ENCODE peak calls at places on chromosomes 3 and 15, in five cellular contexts. S, C, P, T and N are unnamed samples.

GRCh38 chr3:57127849-57128566 is 37.1 kb downstream of the IL17RD start:
- DNase-seq in T (peak; percentile 14), S (no peak), C (no peak), P (peak; percentile 11), N (peak; percentile 43)

GRCh38 chr3:31680072-31680870 is 147.5 kb downstream of the STT3B start:
- DNase-seq in T (no peak), P (peak; percentile 61), S (no peak), C (no peak), N (no peak)

GRCh38 chr3:72776-73175 is 123.8 kb upstream of the CHL1 start:
- DNase-seq in P (peak; percentile 4), S (no peak), T (no peak), C (no peak), N (no peak)

GRCh38 chr3:43373588-43373935 is 87.2 kb downstream of the SNRK start:
- DNase-seq in S (no peak), P (peak; percentile 25), C (no peak), T (peak; percentile 75), N (no peak)

GRCh38 chr3:172666181-172666872 is 44.5 kb downstream of the NCEH1 start:
- DNase-seq in T (peak; percentile 25), C (no peak), S (no peak), P (peak; percentile 58), N (no peak)

GRCh38 chr3:52225452-52226228 is at the start of gene TLR9:
- DNase-seq in C (peak; percentile 52), S (no peak), T (no peak), P (no peak), N (no peak)

GRCh38 chr3:46946856-46947544 is 29.5 kb downstream of the CCDC12 start:
- DNase-seq in C (no peak), P (peak; percentile 44), S (no peak), T (peak; percentile 30), N (no peak)

GRCh38 chr15:72864681-72865080 is 81.1 kb upstream of the ADPGK start:
- DNase-seq in S (no peak), C (no peak), T (no peak), P (no peak), N (no peak)

GRCh38 chr3:297585-297984 is 101.0 kb downstream of the CHL1 start:
- DNase-seq in P (no peak), C (no peak), T (no peak), S (no peak), N (peak; percentile 9)

GRCh38 chr3:177141899-177142651 is 55.2 kb downstream of the TBL1XR1 start:
- DNase-seq in P (no peak), T (no peak), S (no peak), C (peak; percentile 42), N (no peak)

GRCh38 chr3:113758389-113759029 is 11.7 kb downstream of the ATP6V1A start:
- DNase-seq in S (no peak), P (peak; percentile 72), T (peak; percentile 79), C (no peak), N (no peak)

GRCh38 chr15:73948982-73949381 is 22.7 kb downstream of the LOXL1 start:
- DNase-seq in C (no peak), S (no peak), P (no peak), T (no peak), N (no peak)

DNA sequence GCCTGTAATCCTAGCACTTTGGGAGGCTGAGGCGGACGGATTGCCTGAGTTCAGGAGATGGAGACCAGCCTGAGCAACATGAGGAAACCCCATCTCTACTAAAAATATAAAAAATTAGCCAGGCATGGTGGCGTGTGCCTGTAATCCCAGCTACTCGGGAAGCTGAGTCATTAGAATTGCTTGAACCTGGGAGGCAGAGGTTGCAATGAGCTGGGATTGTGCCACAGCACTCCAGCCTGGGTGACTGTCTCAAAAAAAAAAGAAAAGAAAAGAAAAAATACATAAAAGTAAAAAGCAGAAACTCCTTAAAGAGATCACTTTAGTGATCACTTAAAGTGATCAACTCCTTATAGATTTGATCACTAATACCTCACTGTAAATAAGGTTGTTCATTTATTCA is 78.0 kb downstream of the GMPS start:
- DNase-seq in C (no peak), S (no peak), T (peak; percentile 64), P (peak; percentile 32), N (no peak)
- TF ChIP-seq CTCF in C (no peak), S (no peak), T (no peak), P (no peak), N (no peak)

GRCh38 chr3:9808345-9809037 is 1.6 kb upstream of the TTLL3 start:
- DNase-seq in C (peak; percentile 45), S (no peak), T (peak; percentile 48), P (peak; percentile 45), N (peak; percentile 57)
- TF ChIP-seq CTCF in C (peak; percentile 37), S (no peak), T (peak; percentile 31), P (peak; percentile 42), N (peak; percentile 48)

DNA sequence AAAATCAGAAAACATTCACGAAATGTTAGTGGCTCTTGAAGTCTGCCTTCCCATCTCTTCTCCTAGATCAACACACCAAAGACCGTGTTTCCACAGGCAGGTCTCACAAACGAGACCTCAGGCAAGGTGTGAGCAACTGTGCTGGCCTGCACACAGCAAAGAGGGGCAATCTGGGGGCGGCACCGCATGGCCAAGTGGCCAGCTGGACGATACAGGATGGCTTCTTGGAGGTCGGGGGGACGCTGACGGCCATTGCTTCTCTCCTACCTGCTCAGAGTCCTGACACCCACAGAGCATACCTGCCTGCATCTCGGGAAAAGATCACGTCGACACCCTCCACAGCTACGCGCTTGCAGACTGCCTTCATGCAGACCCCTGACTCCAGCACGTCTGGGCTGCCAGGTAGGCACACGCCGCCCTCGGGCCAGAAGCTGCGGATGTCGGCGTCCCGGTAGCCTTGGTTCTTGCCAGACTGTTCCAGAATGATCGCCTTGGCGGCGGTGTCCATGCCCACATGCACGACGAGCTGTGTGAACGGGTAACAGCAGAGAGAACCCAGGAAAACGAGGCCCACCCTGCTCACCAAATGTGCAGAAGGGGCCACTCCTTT is 38.4 kb downstream of the PGPEP1L start:
- DNase-seq in S (no peak), T (no peak), C (no peak), P (no peak), N (no peak)
- TF ChIP-seq CTCF in S (no peak), T (no peak), C (no peak), P (no peak), N (no peak)

GRCh38 chr3:65401359-65401810 is 637.3 kb downstream of the MAGI1 start:
- DNase-seq in P (peak; percentile 24), S (no peak), C (no peak), T (no peak), N (no peak)
- TF ChIP-seq CTCF in P (no peak), S (no peak), C (no peak), T (no peak), N (no peak)

GRCh38 chr15:88542342-88542733 is 4.1 kb downstream of the DET1 start:
- DNase-seq in S (no peak), T (peak; percentile 26), P (no peak), C (no peak), N (no peak)

GRCh38 chr15:88541709-88542341 is 4.7 kb downstream of the DET1 start:
- DNase-seq in P (no peak), S (no peak), C (no peak), T (no peak), N (no peak)

GRCh38 chr15:88543065-88543776 is 3.3 kb downstream of the DET1 start:
- DNase-seq in S (no peak), T (no peak), C (no peak), P (no peak), N (no peak)

GRCh38 chr15:88546248-88547129 is at the start of gene DET1:
- DNase-seq in T (peak; percentile 95), S (peak; percentile 75), P (peak; percentile 97), C (peak; percentile 97), N (peak; percentile 98)
- TF ChIP-seq CTCF in T (peak; percentile 77), S (no peak), P (peak; percentile 87), C (peak; percentile 80), N (peak; percentile 86)

DNA sequence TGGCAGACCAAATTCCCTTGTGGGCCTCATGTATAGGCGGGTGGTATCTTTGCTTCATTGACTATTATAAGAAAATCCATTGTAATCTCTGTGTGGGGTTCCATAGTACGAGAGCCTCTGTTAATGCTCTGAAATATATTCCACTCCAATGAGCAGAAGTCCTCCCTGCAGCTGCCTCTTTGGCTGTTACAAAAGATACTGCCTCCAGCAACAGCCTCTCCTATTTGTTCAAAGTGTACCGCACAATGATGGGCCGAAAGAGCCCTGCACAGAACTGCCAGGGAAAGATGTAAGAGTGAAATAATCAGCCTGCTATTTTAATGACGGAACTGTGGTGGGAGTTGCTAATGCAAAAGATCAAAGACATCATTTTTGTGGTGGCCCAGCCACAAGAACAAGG is 48.9 kb downstream of the GRK7 start:
- DNase-seq in T (no peak), P (no peak), C (no peak), S (no peak), N (peak; percentile 81)
- TF ChIP-seq CTCF in T (no peak), P (no peak), C (no peak), S (no peak), N (no peak)